ENCODE peak calls at places on chromosomes 7 and 10, in nine cellular contexts. E is IMR-90, L is upper lobe of right lung, S is transverse colon, V is A549, W is psoas muscle, D is colonic mucosa, N is PC-9, I is endothelial cell of umbilical vein. K is an unnamed sample.

GRCh38 chr10:78867555-78867939 is 201.2 kb upstream of the ZMIZ1 start:
- DNase-seq in L (no peak), W (no peak), E (no peak), D (no peak), N (peak; percentile 15), S (no peak), I (no peak), V (no peak), K (no peak)

GRCh38 chr7:97722386-97722785 is 9.5 kb upstream of the TAC1 start:
- DNase-seq in L (no peak), I (no peak), D (no peak), N (no peak), E (no peak), S (no peak), W (no peak), V (no peak), K (no peak)

GRCh38 chr7:100130608-100131453 is 4.1 kb downstream of the MBLAC1 start:
- DNase-seq in N (peak; percentile 39), E (peak; percentile 27), D (peak; percentile 91), W (peak; percentile 88), I (peak; percentile 55), S (peak; percentile 90), L (peak; percentile 88), V (peak; percentile 74), K (no peak)

GRCh38 chr7:139488810-139489209 is 5.3 kb upstream of the KLRG2 start:
- DNase-seq in I (no peak), L (no peak), E (no peak), S (no peak), N (no peak), W (no peak), D (no peak), V (no peak), K (no peak)

GRCh38 chr10:20202337-20202736 is 386.1 kb downstream of the PLXDC2 start:
- DNase-seq in W (no peak), E (no peak), V (no peak), N (no peak), S (no peak), D (no peak), I (no peak), L (no peak), K (no peak)

GRCh38 chr10:110013615-110014293 is 6.0 kb downstream of the ADD3 start:
- DNase-seq in V (no peak), E (no peak), L (no peak), I (no peak), D (no peak), S (no peak), W (no peak), N (peak; percentile 71), K (peak; percentile 51)

GRCh38 chr7:76267107-76267834 is 35.2 kb upstream of the HSPB1 start:
- DNase-seq in V (no peak), L (no peak), S (no peak), N (no peak), W (no peak), D (no peak), I (no peak), E (no peak), K (no peak)

GRCh38 chr7:111266613-111267012 is 175.7 kb downstream of the LRRN3 start:
- DNase-seq in I (no peak), D (no peak), N (peak; percentile 48), L (no peak), V (no peak), W (no peak), S (no peak), E (peak; percentile 67), K (no peak)

GRCh38 chr7:585229-585711 is 65.6 kb upstream of the PDGFA start:
- DNase-seq in W (no peak), D (no peak), S (no peak), V (no peak), I (no peak), L (no peak), E (no peak), N (no peak), K (no peak)

GRCh38 chr7:31211281-31211680 is 129.2 kb downstream of the NEUROD6 start:
- DNase-seq in L (no peak), D (no peak), E (no peak), V (no peak), I (no peak), N (no peak), S (no peak), W (no peak), K (no peak)

GRCh38 chr10:58209669-58210068 is 58.0 kb downstream of the IPMK start:
- DNase-seq in I (no peak), V (no peak), N (no peak), W (no peak), S (no peak), E (peak; percentile 11), L (peak; percentile 30), D (no peak), K (no peak)

GRCh38 chr10:60796481-60796880 is 18.2 kb downstream of the CDK1 start:
- DNase-seq in N (no peak), V (no peak), L (no peak), E (no peak), I (no peak), D (no peak), S (no peak), W (no peak), K (no peak)

GRCh38 chr7:154775681-154776080 is 227.2 kb downstream of the PAXIP1 start:
- DNase-seq in S (no peak), W (no peak), I (no peak), E (no peak), N (no peak), V (no peak), L (no peak), D (no peak), K (no peak)

GRCh38 chr10:25113231-25114035 is 61.4 kb upstream of the GPR158 start:
- DNase-seq in L (peak; percentile 77), E (peak; percentile 53), W (peak; percentile 75), V (peak; percentile 45), S (peak; percentile 81), D (peak; percentile 86), N (peak; percentile 69), I (peak; percentile 64), K (peak; percentile 54)

GRCh38 chr10:44924261-44925040 is 13.3 kb downstream of the TMEM72 start:
- DNase-seq in E (no peak), V (no peak), L (no peak), D (no peak), N (no peak), W (no peak), I (no peak), S (no peak), K (no peak)

GRCh38 chr7:122983261-122983660 is 12.2 kb downstream of the TAS2R16 start:
- DNase-seq in S (no peak), L (no peak), V (no peak), E (no peak), W (no peak), D (no peak), I (no peak), N (no peak), K (no peak)
- H3K27ac ChIP-seq in S (no peak overlapping the region), L (no peak overlapping the region), V (no peak overlapping the region), E (no peak overlapping the region), W (no peak overlapping the region), D (no peak overlapping the region), I (no peak overlapping the region), N (no peak overlapping the region), K (no peak overlapping the region)

DNA sequence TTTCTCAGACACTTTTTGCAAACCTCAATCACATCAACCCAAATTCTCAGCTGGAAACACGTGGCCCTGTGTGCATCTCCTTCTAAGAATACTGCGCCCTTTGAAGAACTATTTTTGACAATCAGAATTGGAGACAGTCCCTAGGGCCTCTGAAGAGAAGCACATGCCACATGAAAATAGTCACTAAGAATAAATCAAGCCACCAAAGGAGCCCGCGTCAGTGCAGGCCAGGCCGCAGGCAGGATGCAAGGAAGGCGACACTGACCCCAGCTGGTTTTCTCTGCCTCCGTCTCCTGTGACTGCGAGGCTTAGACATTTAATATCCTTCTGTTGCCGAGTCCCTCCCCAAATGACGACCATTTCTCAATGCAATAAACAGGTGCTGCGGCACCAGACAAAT is 88.0 kb upstream of the ADAM12 start:
- DNase-seq in N (no peak), S (no peak), D (no peak), E (no peak), L (no peak), V (no peak), I (no peak), W (no peak), K (no peak)
- TF ChIP-seq CTCF in N (no peak), S (no peak), D (no peak), E (no peak), L (no peak), V (no peak), I (no peak), W (peak; percentile 22), K (no peak)

GRCh38 chr7:134799387-134799786 is 20.0 kb downstream of the CALD1 start:
- DNase-seq in W (no peak), N (no peak), S (no peak), D (no peak), L (no peak), E (no peak), I (peak; percentile 29), V (no peak), K (no peak)

GRCh38 chr7:134798155-134798554 is 18.7 kb downstream of the CALD1 start:
- DNase-seq in I (no peak), L (no peak), E (no peak), W (no peak), D (no peak), S (no peak), V (no peak), N (no peak), K (no peak)

GRCh38 chr7:134792968-134793367 is 13.5 kb downstream of the CALD1 start:
- DNase-seq in E (peak; percentile 63), W (peak; percentile 47), D (no peak), V (no peak), N (no peak), L (no peak), I (no peak), S (peak; percentile 13), K (no peak)

GRCh38 chr7:134789967-134790685 is 10.7 kb downstream of the CALD1 start:
- DNase-seq in W (no peak), N (no peak), S (no peak), D (peak; percentile 21), L (no peak), V (no peak), E (peak; percentile 76), I (no peak), K (no peak)

GRCh38 chr7:134795231-134795630 is 15.8 kb downstream of the CALD1 start:
- DNase-seq in N (no peak), L (no peak), S (no peak), W (no peak), I (peak; percentile 31), D (no peak), V (no peak), E (no peak), K (no peak)
- H3K27ac ChIP-seq in N (no peak overlapping the region), L (no peak overlapping the region), S (peak overlapping the region; percentile 91), W (no peak overlapping the region), I (no peak overlapping the region), D (no peak overlapping the region), V (no peak overlapping the region), E (no peak overlapping the region), K (no peak overlapping the region)

DNA sequence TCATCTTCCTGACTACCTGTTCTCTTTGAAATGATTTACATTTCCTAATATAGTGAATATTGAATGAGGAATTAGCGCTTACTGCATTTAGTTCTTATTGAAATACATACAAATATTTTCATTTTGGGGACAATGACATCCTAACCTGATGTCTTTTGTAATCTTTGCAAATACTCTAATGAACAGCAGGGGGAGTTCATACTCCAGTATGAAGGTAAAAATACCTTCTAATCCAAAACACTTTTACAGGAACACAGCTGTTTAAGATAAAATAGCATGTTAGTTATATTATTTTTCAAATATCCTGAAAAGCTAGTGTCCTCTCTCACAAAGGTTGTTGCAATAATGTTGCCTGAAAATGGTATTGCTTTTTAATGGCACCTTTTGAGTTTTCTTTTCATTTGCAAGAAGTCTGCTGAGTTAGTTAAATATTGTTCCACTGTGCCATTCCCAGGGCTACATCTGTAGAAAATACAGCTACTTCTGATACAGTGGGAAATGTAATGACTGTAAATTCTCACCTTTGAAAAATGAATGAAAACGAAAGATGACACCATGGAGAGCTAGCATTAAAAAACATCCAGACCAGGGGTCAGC is 400.0 kb downstream of the PHF14 start:
- DNase-seq in N (no peak), S (no peak), V (peak; percentile 2), L (no peak), D (no peak), E (no peak), W (no peak), I (peak; percentile 38), K (no peak)
- TF ChIP-seq CTCF in N (peak; percentile 77), S (peak; percentile 23), V (peak; percentile 71), L (peak; percentile 41), D (peak; percentile 29), E (peak; percentile 6), W (peak; percentile 14), I (peak; percentile 16), K (peak; percentile 70)

K was measured in RWPE1.